ENCODE peak calls at places on chromosomes 6 and 20, in ten cellular contexts. T is central memory CD4-positive, alpha-beta T cell; R is skeletal muscle cell; D is NCI-H1417; B is HL-60; N is mucosa of descending colon; A is RKO; H is EL; O is tibial nerve; X is activated CD4-positive, alpha-beta T cell treated with anti-CD3 and anti-CD28 coated beads, Interleukin-2, amount 50 U/mL, for 48 hours. Z is an unnamed sample.

GRCh38 chr6:127586372-127586771 is 9.4 kb downstream of the C6orf58 start:
- DNase-seq in T (no peak), R (no peak), D (peak), B (no peak), N (no peak), A (no peak), H (no peak), O (no peak), X (no peak), Z (no peak)

GRCh38 chr6:36688534-36689075 is 9.0 kb upstream of the RAB44 start:
- DNase-seq in T (no peak), R (no peak), D (no peak), B (no peak), N (no peak), A (no peak), H (peak), O (no peak), X (no peak), Z (no peak)

GRCh38 chr20:24872291-24873014 is 76.6 kb upstream of the CST7 start:
- DNase-seq in T (no peak), R (no peak), D (no peak), B (no peak), N (no peak), A (no peak), H (no peak), O (no peak), X (no peak), Z (no peak)

GRCh38 chr6:105326838-105327745 is 75.8 kb downstream of the PREP start:
- DNase-seq in T (no peak), R (no peak), D (peak), B (no peak), N (no peak), A (peak), H (peak), O (no peak), X (no peak), Z (no peak)

GRCh38 chr20:44204156-44204831 is 6.3 kb downstream of the OSER1 start:
- DNase-seq in T (no peak), R (peak), D (no peak), B (no peak), N (no peak), A (peak), H (peak), O (no peak), X (no peak), Z (no peak)

GRCh38 chr6:33683051-33683571 is 28.4 kb downstream of the UQCC2 start:
- DNase-seq in T (peak), R (no peak), D (no peak), B (no peak), N (no peak), A (no peak), H (no peak), O (no peak), X (peak), Z (peak)

GRCh38 chr6:11317885-11318771 is 85.7 kb upstream of the NEDD9 start:
- DNase-seq in T (peak), R (peak), D (no peak), B (peak), N (peak), A (peak), H (peak), O (peak), X (peak), Z (peak)

GRCh38 chr20:58584881-58585752 is 66.0 kb upstream of the STX16 start:
- DNase-seq in T (no peak), R (no peak), D (no peak), B (no peak), N (no peak), A (no peak), H (peak), O (no peak), X (no peak), Z (no peak)

GRCh38 chr20:38985603-38986170 is 23.5 kb downstream of the DHX35 start:
- DNase-seq in T (no peak), R (peak), D (peak), B (no peak), N (no peak), A (no peak), H (peak), O (no peak), X (no peak), Z (no peak)

GRCh38 chr6:132715204-132715603 is 1.3 kb upstream of the VNN1 start:
- DNase-seq in T (no peak), R (peak), D (no peak), B (no peak), N (peak), A (peak), H (peak), O (no peak), X (no peak), Z (no peak)

GRCh38 chr6:15661815-15662245 is 998 bp downstream of the DTNBP1 start:
- DNase-seq in T (no peak), R (no peak), D (peak), B (no peak), N (no peak), A (no peak), H (no peak), O (no peak), X (no peak), Z (no peak)